ENCODE peak calls at places on chromosomes 4 and X, in six cellular contexts. Q, N, C, X, Y and U are unnamed samples.

GRCh38 chrX:124349054-124349453 is 2.7 kb downstream of the SH2D1A start:
- DNase-seq in Q (no peak), N (no peak), C (no peak), X (no peak), Y (no peak), U (no peak)

GRCh38 chr4:121147923-121148443 is 16.1 kb downstream of the TNIP3 start:
- DNase-seq in Q (no peak), N (no peak), C (no peak), X (no peak), Y (peak), U (no peak)

GRCh38 chrX:10634681-10635161 is 14.3 kb upstream of the MID1 start:
- DNase-seq in Q (peak), N (no peak), C (peak), X (no peak), Y (peak), U (peak)

GRCh38 chrX:42943051-42943450 is 165.1 kb upstream of the PPP1R2C start:
- DNase-seq in Q (no peak), N (no peak), C (peak), X (no peak), Y (no peak), U (no peak)

GRCh38 chrX:146278381-146278780 is 460.8 kb downstream of the SLITRK2 start:
- DNase-seq in Q (no peak), N (no peak), C (no peak), X (no peak), Y (no peak), U (no peak)

GRCh38 chr4:63563288-63564014 is 845.8 kb downstream of the TECRL start:
- DNase-seq in Q (no peak), N (no peak), C (no peak), X (no peak), Y (no peak), U (no peak)

GRCh38 chr4:1449833-1450741 is 43.8 kb upstream of the NKX1-1 start:
- DNase-seq in Q (no peak), N (no peak), C (no peak), X (no peak), Y (no peak), U (no peak)

GRCh38 chr4:172989984-172990711 is 178.5 kb upstream of the GALNT7 start:
- DNase-seq in Q (no peak), N (no peak), C (no peak), X (no peak), Y (no peak), U (no peak)

GRCh38 chr4:138870739-138871633 is 144.6 kb upstream of the NOCT start:
- DNase-seq in Q (peak), N (peak), C (peak), X (peak), Y (peak), U (peak)

GRCh38 chrX:38220024-38220935 is at the start of gene SRPX:
- DNase-seq in Q (peak), N (peak), C (peak), X (no peak), Y (peak), U (peak)